ENCODE peak calls at places on chromosomes 11 and 22, in six cellular contexts. W, N, B, D, T and X are unnamed samples.

GRCh38 chr11:77654770-77655434 is 17.3 kb upstream of the CLNS1A start:
- DNase-seq in N (no peak), B (no peak), T (no peak), D (no peak), W (no peak), X (no peak)

GRCh38 chr22:43829904-43830851 is 18.1 kb upstream of the EFCAB6 start:
- DNase-seq in W (peak), D (peak), T (no peak), N (no peak), B (peak), X (no peak)

GRCh38 chr11:21177379-21177778 is 508.0 kb downstream of the NELL1 start:
- DNase-seq in B (no peak), T (peak), N (no peak), D (no peak), W (no peak), X (peak)

GRCh38 chr11:60912223-60912850 is 1.6 kb upstream of the TMEM109 start:
- DNase-seq in T (no peak), N (peak), D (no peak), B (no peak), W (no peak), X (no peak)

GRCh38 chr11:28347351-28347750 is 239.2 kb downstream of the METTL15 start:
- DNase-seq in T (no peak), D (no peak), W (no peak), B (no peak), N (no peak), X (no peak)

GRCh38 chr11:44329472-44330230 is 19.7 kb upstream of the ALX4 start:
- DNase-seq in N (no peak), W (no peak), T (no peak), B (no peak), D (no peak), X (no peak)

GRCh38 chr22:22908941-22909604 is 21.5 kb downstream of the IGLL5 start:
- DNase-seq in N (no peak), W (no peak), B (no peak), T (no peak), D (no peak), X (no peak)

GRCh38 chr11:57249384-57250319 is 12.6 kb upstream of the APLNR start:
- DNase-seq in N (no peak), B (peak), D (peak), W (peak), T (peak), X (peak)

GRCh38 chr22:23263651-23264555 is 83.6 kb downstream of the BCR start:
- DNase-seq in N (peak), W (no peak), D (no peak), B (no peak), T (peak), X (peak)

GRCh38 chr11:121841487-121842167 is 274.4 kb downstream of the BLID start:
- DNase-seq in T (no peak), W (no peak), N (no peak), D (no peak), B (no peak), X (no peak)

GRCh38 chr22:31104869-31105268 is 2.5 kb downstream of the SELENOM start:
- DNase-seq in N (no peak), W (no peak), B (peak), T (no peak), D (no peak), X (peak)

GRCh38 chr11:119533931-119534694 is 111.1 kb upstream of the THY1 start:
- DNase-seq in T (peak), B (peak), D (peak), W (peak), N (no peak), X (peak)

GRCh38 chr22:42959472-42960145 is 55.3 kb downstream of the PACSIN2 start:
- DNase-seq in W (peak), N (no peak), B (peak), D (peak), T (peak), X (peak)

GRCh38 chr22:34845391-34845790 is 220.6 kb upstream of the ISX start:
- DNase-seq in B (no peak), D (no peak), W (no peak), T (peak), N (no peak), X (no peak)

GRCh38 chr11:134654161-134654915 is 242.3 kb upstream of the B3GAT1 start:
- DNase-seq in W (no peak), N (no peak), T (no peak), D (no peak), B (no peak), X (no peak)

GRCh38 chr22:27541831-27542230 is 259.7 kb downstream of the MN1 start:
- DNase-seq in N (no peak), T (no peak), W (no peak), D (no peak), B (no peak), X (no peak)

GRCh38 chr22:44799077-44799931 is 46.9 kb downstream of the ARHGAP8 start:
- DNase-seq in T (no peak), D (no peak), B (no peak), W (no peak), N (no peak), X (no peak)

GRCh38 chr11:119065369-119065768 is 2.2 kb upstream of the VPS11 start:
- DNase-seq in N (peak), D (no peak), B (no peak), T (no peak), W (peak), X (peak)

GRCh38 chr11:60370252-60370810 is 8.0 kb upstream of the MS4A7 start:
- DNase-seq in W (no peak), D (no peak), T (no peak), B (no peak), N (no peak), X (peak)

GRCh38 chr11:20342347-20343279 is 20.9 kb upstream of the HTATIP2 start:
- DNase-seq in D (no peak), T (no peak), N (no peak), W (peak), B (no peak), X (no peak)

GRCh38 chr11:5383576-5383975 is at the start of gene OR51M1:
- DNase-seq in B (no peak), D (no peak), T (no peak), N (no peak), W (no peak), X (no peak)

GRCh38 chr11:111531156-111531555 is 9.4 kb upstream of the LAYN start:
- DNase-seq in N (no peak), W (no peak), T (peak), D (no peak), B (no peak), X (peak)

GRCh38 chr11:18013790-18014507 is 1.1 kb upstream of the SERGEF start:
- DNase-seq in W (no peak), N (peak), B (no peak), D (no peak), T (no peak), X (peak)

GRCh38 chr11:89161949-89162348 is 15.7 kb upstream of the TYR start:
- DNase-seq in N (no peak), D (no peak), T (no peak), B (no peak), W (no peak), X (no peak)
- H3K4me3 ChIP-seq in N (no peak), D (no peak), T (no peak), B (no peak), W (no peak), X (no peak)

DNA sequence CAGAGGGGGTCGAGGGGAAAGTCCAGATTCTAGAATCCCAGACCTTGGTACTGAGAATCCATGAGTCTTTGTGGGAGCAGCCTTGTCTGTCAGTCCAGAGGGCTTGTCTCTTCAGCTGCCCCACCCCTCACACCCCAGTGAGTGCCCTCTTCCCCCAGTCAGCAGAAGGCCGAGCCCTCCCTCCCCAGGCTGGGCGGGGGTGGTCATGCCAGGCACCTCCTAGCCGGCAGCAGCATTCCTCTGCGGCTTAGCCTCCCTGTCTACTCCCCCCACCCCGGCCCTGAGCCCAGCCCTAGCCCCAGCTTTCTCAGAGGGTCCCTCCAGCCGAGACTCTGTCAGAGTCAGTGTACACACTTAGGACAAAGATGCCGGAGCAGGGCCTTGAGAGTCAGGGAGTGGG is 4.6 kb downstream of the SOX10 start:
- DNase-seq in T (no peak), D (no peak), W (no peak), B (no peak), N (no peak), X (no peak)
- H3K4me3 ChIP-seq in T (no peak), D (no peak), W (no peak), B (no peak), N (no peak), X (no peak)

DNA sequence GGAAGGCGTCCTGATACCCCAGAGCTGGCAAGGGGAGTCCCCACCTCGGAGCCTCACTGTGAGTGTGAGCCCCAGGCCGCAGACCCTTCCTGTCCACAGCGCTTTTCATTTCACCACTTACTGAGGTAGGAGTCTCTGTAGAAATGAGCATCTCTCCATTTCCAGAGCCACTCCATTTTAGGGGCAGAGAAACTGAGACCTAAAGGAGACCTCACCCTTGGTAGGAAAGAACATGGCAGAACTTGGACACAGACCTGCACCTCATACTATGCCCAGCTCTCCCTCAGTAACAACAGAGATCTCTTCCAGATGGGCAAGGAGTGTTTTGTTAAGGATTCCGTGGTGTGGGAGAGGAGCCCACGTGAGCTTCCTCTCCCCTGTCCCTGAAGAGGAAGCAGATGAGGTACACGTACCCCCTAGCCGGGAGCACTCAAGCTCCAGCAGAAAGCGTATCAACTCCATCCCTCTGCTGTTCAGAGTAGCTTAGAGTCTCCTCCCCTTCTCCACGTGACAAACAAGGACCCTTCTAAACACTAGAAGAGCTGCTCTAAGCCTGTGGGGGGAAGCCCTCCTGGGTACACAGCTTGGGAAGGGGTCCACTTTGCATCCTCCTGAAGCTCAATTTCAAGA is 531 bp upstream of the VSIG2 start:
- DNase-seq in N (no peak), D (no peak), W (no peak), T (no peak), B (no peak), X (no peak)
- H3K4me3 ChIP-seq in N (no peak), D (peak), W (no peak), T (no peak), B (no peak), X (no peak)

DNA sequence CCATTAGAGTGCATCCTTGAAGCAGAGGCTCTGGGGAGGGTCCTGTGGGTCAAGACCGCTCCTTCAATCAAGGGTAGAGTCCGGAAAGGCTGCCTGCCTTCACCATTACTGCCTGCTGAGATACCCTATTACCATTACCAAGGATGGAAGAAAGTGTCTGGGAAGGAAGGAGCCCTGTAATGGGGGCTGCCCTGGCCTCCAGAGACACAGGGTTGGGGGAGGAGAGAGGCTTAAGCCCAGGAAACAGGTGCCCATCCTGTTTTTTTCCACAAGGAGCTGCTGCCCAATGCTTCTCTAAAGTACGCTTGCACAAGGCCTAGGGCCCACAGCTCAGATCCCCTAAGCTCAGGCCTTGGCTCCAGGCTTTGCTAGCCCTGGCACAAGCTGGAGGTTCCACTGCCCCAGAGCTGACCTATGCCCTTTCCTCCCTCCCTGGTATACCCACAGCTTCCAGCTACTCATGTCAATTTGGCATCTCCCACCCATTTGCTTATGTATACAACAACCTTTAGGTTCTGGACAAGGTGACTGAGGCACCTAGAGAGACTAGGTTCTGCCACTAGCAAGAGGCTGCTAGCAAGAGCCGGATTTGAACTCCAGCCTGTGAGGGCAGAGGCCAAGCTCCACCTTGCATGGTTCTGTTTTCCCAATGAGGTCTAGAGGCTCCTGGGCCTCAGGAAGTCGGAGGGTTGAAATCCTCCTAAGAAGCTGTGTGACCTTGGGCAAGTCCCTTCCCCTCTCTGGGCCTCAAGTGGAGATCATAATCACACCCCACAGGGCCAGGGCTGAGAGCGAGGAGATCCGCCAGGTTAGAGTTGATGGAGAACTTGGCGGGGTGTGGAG is 1.5 kb upstream of the PLCB3 start:
- DNase-seq in W (no peak), B (no peak), N (no peak), T (no peak), D (no peak), X (no peak)
- H3K4me3 ChIP-seq in W (no peak), B (no peak), N (no peak), T (no peak), D (no peak), X (no peak)

GRCh38 chr11:96328395-96329010 is 14.5 kb downstream of the MAML2 start:
- DNase-seq in D (no peak), T (peak), B (no peak), N (no peak), W (no peak), X (peak)
- H3K4me3 ChIP-seq in D (no peak), T (no peak), B (no peak), N (no peak), W (peak), X (no peak)

DNA sequence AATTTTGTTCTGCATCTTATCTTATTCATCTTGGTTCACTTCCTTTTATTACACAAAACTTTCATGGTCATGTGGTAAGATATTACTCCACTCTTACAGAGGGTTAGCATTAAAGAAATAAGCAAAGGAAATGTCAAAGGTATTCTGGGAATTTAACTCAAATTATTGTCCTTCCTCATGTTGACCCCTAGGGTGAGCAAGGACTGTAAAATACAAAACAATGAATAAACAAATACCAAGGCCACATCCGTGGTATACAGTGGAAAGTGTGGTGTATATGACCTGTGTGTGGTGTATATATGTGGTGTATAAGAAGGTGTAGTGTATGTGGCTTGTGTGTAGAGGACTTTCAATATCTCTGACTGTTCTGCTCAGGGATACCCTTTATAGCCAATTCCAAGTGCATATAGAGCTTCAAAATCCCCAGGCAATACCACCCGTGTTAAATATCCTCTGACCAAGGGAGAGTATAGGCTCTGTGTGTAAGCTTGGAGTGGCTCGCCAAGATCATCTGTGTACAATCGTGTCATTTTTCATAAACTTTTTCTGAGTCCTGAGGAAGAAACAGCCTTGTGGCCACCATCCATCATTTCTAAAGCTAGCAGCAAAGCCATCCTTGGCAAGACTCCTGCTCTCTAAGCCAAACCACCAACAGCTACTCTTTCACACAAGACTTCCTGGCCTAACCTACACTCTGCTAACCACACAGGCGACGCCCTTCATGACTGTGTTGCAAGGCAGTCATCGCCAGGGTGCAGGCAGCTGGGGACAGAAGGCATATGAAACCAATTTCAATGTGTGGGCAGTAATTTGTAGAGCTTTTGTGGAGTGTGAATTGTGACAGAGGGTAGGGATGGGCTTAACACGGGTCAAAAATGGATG is 548.0 kb downstream of the ETS1 start:
- DNase-seq in W (no peak), N (peak), T (peak), B (peak), D (peak), X (peak)
- H3K4me3 ChIP-seq in W (no peak), N (peak), T (no peak), B (no peak), D (no peak), X (no peak)

GRCh38 chr11:32435511-32435946 is at the start of gene WT1:
- DNase-seq in N (no peak), T (no peak), B (no peak), W (peak), D (no peak), X (no peak)
- H3K4me3 ChIP-seq in N (no peak), T (peak), B (peak), W (peak), D (peak), X (no peak)

GRCh38 chr11:937853-938261 is 12.2 kb downstream of the AP2A2 start:
- DNase-seq in W (no peak), T (no peak), B (no peak), N (no peak), D (no peak), X (no peak)

GRCh38 chr11:944711-945470 is 19.2 kb downstream of the AP2A2 start:
- DNase-seq in B (no peak), N (no peak), D (no peak), T (no peak), W (no peak), X (no peak)

GRCh38 chr11:936199-936598 is 10.5 kb downstream of the AP2A2 start:
- DNase-seq in D (no peak), N (no peak), W (no peak), T (no peak), B (no peak), X (no peak)

GRCh38 chr11:942853-943252 is 17.2 kb downstream of the AP2A2 start:
- DNase-seq in T (peak), W (no peak), N (no peak), D (no peak), B (no peak), X (peak)

GRCh38 chr11:940496-941135 is 14.9 kb downstream of the AP2A2 start:
- DNase-seq in B (no peak), W (no peak), D (no peak), N (no peak), T (no peak), X (no peak)
- H3K4me3 ChIP-seq in B (no peak), W (no peak), D (no peak), N (no peak), T (no peak), X (no peak)

GRCh38 chr11:103803062-103803461 is 233.4 kb upstream of the DDI1 start:
- DNase-seq in W (no peak), N (no peak), T (no peak), D (no peak), B (no peak), X (peak)
- H3K4me3 ChIP-seq in W (no peak), N (no peak), T (no peak), D (no peak), B (no peak), X (no peak)

DNA sequence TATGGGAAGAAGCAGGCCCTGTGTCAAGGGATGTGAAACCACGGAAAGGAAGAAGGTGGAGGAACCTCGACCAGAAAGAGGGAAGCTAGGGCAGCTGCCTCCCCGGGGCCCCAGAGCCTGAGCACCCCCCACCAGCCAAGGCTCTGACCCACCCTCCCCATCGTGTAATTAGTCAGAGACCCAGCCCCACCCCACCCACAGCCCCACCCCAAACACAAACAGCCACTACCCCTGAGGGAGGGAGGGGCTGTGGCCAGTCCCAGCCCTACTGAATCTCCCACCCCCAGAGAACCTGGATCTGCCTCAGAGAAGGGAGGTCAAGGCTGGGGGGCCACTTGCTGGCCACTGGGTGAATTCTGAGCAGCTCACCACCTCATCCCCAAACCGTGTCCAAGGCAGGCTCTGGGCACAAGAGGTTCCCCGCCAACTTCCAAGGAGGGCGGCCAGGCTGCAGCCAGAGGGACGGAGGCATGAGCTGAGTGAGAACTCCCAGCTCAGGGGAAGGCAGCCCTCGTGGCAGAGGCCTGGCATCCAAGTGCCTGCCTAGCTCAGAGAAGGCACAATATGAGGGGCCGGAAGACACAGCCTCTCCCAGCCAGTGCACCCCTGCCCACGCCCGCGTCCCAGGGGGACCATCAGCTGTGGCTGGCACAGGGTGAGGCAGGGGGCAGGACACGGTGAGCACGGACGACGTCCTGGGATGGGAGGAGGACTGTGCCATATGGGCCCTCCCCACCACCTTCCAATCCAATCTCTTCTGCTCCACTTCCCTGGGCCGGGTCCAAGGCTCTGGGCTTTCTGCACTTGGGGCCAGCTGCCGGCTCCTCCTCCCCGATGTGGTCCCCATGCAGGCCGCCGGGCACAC is 2.7 kb downstream of the PLXNB2 start:
- DNase-seq in D (peak), W (no peak), T (peak), B (peak), N (no peak), X (peak)
- H3K4me3 ChIP-seq in D (peak), W (no peak), T (peak), B (peak), N (no peak), X (peak)